ENCODE peak calls at places on chromosome 19, in eight cellular contexts. F is GM23248; K is ovary; L is suprapubic skin; A is CD4-positive, CD25-positive, alpha-beta regulatory T cell; S is A549; V is uterus; N is heart left ventricle. W is an unnamed sample.

GRCh38 chr19:1773173-1773572 is 19.9 kb downstream of the ONECUT3 start:
- DNase-seq in A (no peak), F (peak), N (no peak), S (no peak), L (no peak), K (no peak), V (no peak), W (no peak)

GRCh38 chr19:40928859-40929258 is 46.8 kb upstream of the CYP2A7 start:
- DNase-seq in A (no peak), K (no peak), N (no peak), L (no peak), S (no peak), F (no peak), V (no peak), W (no peak)

GRCh38 chr19:28878862-28879566 is 333.9 kb downstream of the UQCRFS1 start:
- DNase-seq in N (peak), V (peak), S (peak), L (no peak), K (peak), F (peak), A (peak), W (peak)

GRCh38 chr19:39471756-39472536 is 8.7 kb upstream of the TIMM50 start:
- DNase-seq in S (no peak), V (no peak), A (no peak), K (no peak), L (no peak), N (no peak), F (no peak), W (no peak)

GRCh38 chr19:38838208-38838985 is 6.8 kb upstream of the ECH1 start:
- DNase-seq in A (no peak), V (no peak), K (no peak), F (no peak), L (no peak), N (no peak), S (peak), W (no peak)

GRCh38 chr19:48568345-48568886 is 16.4 kb downstream of the SULT2B1 start:
- DNase-seq in L (peak), A (no peak), V (peak), K (peak), F (peak), N (peak), S (peak), W (peak)

GRCh38 chr19:45882652-45883585 is 3.0 kb downstream of the IRF2BP1 start:
- DNase-seq in F (peak), K (peak), L (peak), A (peak), N (peak), V (peak), S (peak), W (peak)

GRCh38 chr19:39402417-39403297 is 4.0 kb upstream of the ZFP36 start:
- DNase-seq in S (peak), V (peak), F (peak), A (peak), N (peak), L (peak), K (peak), W (peak)

GRCh38 chr19:52778811-52779210 is 7.8 kb downstream of the ZNF600 start:
- DNase-seq in V (no peak), L (no peak), N (no peak), F (peak), A (no peak), K (no peak), S (no peak), W (no peak)

GRCh38 chr19:11821474-11821873 is 7.4 kb downstream of the ZNF440 start:
- DNase-seq in L (no peak), F (peak), S (no peak), K (no peak), N (no peak), A (no peak), V (no peak), W (no peak)

GRCh38 chr19:33863436-33863835 is 66.8 kb downstream of the KCTD15 start:
- DNase-seq in L (no peak), F (no peak), S (no peak), A (no peak), N (no peak), K (no peak), V (no peak), W (no peak)

GRCh38 chr19:39765091-39766076 is 13.3 kb upstream of the LEUTX start:
- DNase-seq in L (no peak), N (peak), V (peak), S (peak), K (no peak), A (no peak), F (peak), W (no peak)

GRCh38 chr19:7871530-7872305 is 2.5 kb downstream of the PRR36 start:
- DNase-seq in L (peak), A (peak), N (peak), F (peak), K (peak), S (peak), V (peak), W (peak)

GRCh38 chr19:7871280-7871529 is 3.0 kb downstream of the PRR36 start:
- DNase-seq in K (no peak), V (no peak), N (no peak), L (no peak), S (no peak), A (no peak), F (no peak), W (no peak)

GRCh38 chr19:7873304-7874079 is 698 bp downstream of the PRR36 start:
- DNase-seq in S (no peak), V (no peak), A (no peak), K (no peak), L (no peak), N (no peak), F (no peak), W (no peak)

GRCh38 chr19:7874080-7874856 is at the start of gene PRR36:
- DNase-seq in F (no peak), N (no peak), A (no peak), L (no peak), V (no peak), S (peak), K (no peak), W (no peak)

DNA sequence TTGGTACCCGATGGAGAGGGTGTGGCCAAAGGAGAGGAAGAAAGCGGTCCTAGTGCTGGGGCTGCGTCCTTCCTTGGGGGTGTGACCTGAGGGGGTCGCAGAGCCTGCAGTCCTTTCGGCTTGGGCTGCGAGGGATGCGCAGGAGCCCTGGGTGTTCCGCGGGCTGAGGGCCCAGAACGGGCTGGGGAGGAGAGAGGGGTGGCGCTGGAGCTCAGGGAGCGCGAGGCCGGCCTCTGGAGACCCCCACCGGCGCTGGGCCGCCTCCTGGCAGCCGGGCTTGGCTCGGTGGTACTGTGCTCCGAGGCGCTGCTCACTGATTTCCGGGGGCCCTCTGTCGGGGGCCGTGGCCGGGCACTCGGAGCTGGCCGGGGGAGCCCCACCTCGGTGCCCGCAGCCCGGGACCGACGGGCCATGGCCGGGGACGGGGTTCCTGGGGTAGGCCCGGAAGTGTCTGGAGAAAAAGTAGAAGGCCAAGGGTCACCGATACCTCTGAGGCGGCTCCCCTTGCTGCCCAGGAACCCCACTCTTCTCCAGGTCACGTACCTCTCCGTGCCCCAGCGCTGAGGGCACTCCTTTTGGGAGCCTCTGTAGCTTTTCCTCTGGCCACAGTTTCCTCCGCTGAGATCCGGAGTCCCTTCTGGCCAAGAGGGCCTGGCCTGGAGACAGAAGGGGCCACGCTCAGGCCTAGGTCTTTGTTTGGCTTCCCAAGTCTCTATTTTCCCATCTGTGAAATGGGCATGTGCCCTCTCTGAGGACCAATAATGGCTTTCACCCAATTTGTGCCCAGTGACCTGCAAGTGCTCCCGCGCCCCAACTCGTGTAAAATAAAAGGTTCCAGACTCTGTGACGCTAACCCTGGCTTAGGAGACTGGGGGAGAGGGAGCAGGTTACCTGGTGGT is 1.6 kb downstream of the PRR36 start:
- DNase-seq in A (no peak), L (no peak), F (no peak), N (no peak), S (no peak), K (no peak), V (no peak), W (no peak)
- H3K4me3 ChIP-seq in A (no peak), L (peak), F (no peak), N (no peak), S (peak), K (no peak), V (no peak), W (no peak)

GRCh38 chr19:56109216-56109615 is 11.9 kb downstream of the ZNF787 start:
- DNase-seq in F (peak), A (no peak), N (no peak), S (no peak), V (no peak), L (no peak), K (no peak), W (no peak)
- H3K4me3 ChIP-seq in F (peak), A (no peak), N (no peak), S (no peak), V (peak), L (peak), K (peak), W (no peak)

GRCh38 chr19:5844456-5845433 is 5.2 kb upstream of the FUT6 start:
- DNase-seq in A (no peak), V (no peak), K (no peak), F (no peak), L (no peak), S (no peak), N (no peak), W (no peak)

GRCh38 chr19:5850743-5851293 is 431 bp downstream of the FUT3 start:
- DNase-seq in F (peak), K (peak), S (no peak), V (peak), L (no peak), N (no peak), A (no peak), W (no peak)

GRCh38 chr19:5851302-5851701 is at the start of gene FUT3:
- DNase-seq in S (no peak), L (no peak), K (no peak), N (no peak), F (no peak), V (no peak), A (no peak), W (no peak)

GRCh38 chr19:5850189-5850588 is 1.1 kb downstream of the FUT3 start:
- DNase-seq in S (no peak), K (no peak), N (no peak), A (no peak), V (no peak), L (no peak), F (no peak), W (no peak)
- H3K4me3 ChIP-seq in S (no peak), K (no peak), N (no peak), A (no peak), V (no peak), L (no peak), F (no peak), W (no peak)

GRCh38 chr19:10518444-10519361 is 1.5 kb upstream of the S1PR5 start:
- DNase-seq in V (no peak), A (no peak), F (no peak), S (no peak), K (no peak), L (no peak), N (no peak), W (no peak)
- H3K4me3 ChIP-seq in V (no peak), A (no peak), F (peak), S (no peak), K (no peak), L (peak), N (no peak), W (no peak)

GRCh38 chr19:17554968-17555479 is 425 bp upstream of the COLGALT1 start:
- DNase-seq in V (no peak), A (no peak), K (no peak), N (no peak), F (no peak), L (no peak), S (no peak), W (no peak)

GRCh38 chr19:17555929-17556813 is 722 bp downstream of the COLGALT1 start:
- DNase-seq in F (peak), A (no peak), K (peak), V (peak), N (peak), L (no peak), S (peak), W (no peak)

GRCh38 chr19:17555480-17555928 is at the start of gene COLGALT1:
- DNase-seq in V (peak), A (peak), L (peak), K (peak), F (peak), S (peak), N (peak), W (peak)

GRCh38 chr19:17557461-17557860 is 2.0 kb downstream of the COLGALT1 start:
- DNase-seq in F (no peak), L (no peak), S (no peak), K (no peak), V (no peak), N (no peak), A (no peak), W (no peak)

DNA sequence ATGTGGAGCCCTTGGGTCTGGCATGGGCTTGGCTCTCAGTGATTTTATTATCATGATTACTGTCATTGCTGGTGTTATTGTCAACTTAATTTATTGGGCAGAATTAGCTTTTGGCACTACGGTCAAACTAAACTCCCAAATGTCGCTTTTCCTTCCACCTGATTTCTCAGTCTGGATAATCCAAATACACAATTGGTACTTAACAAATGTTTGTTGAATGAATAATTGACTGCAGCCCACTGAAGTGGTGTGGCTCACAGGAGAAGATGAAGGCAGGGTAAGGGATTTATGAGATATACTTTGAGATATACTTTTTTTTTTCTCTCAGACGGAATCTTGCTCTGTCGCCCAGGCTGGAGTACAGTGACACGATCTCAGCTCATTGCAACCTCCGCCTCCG is 1.5 kb downstream of the COLGALT1 start:
- DNase-seq in V (no peak), N (no peak), F (no peak), A (no peak), S (no peak), K (no peak), L (no peak), W (no peak)
- H3K4me3 ChIP-seq in V (no peak), N (no peak), F (peak), A (peak), S (peak), K (no peak), L (peak), W (peak)